ENCODE peak calls at places on chromosomes 7 and 10, in nine cellular contexts. I, J, T, M, H, S, Y, W and X are unnamed samples.

GRCh38 chr7:152424348-152425108 is 11.3 kb downstream of the KMT2C start:
- DNase-seq in M (no peak), H (no peak), J (peak; percentile 52), W (no peak), Y (no peak), I (peak; percentile 67), S (no peak), T (peak; percentile 24), X (no peak)

GRCh38 chr7:121605297-121605640 is 209.2 kb upstream of the FAM3C start:
- DNase-seq in I (peak; percentile 57), Y (peak; percentile 7), S (no peak), H (no peak), T (no peak), M (no peak), W (no peak), J (no peak), X (no peak)

GRCh38 chr7:17546206-17546998 is 247.9 kb downstream of the AHR start:
- DNase-seq in H (no peak), J (peak; percentile 36), I (peak; percentile 59), W (no peak), S (no peak), M (no peak), Y (no peak), T (peak; percentile 35), X (no peak)

GRCh38 chr7:36317276-36317675 is 72.4 kb upstream of the ANLN start:
- DNase-seq in J (no peak), W (no peak), S (no peak), H (no peak), I (no peak), M (no peak), Y (no peak), T (no peak), X (no peak)

GRCh38 chr7:133023370-133024075 is 58.4 kb downstream of the CHCHD3 start:
- DNase-seq in S (no peak), T (no peak), J (no peak), M (peak; percentile 76), Y (no peak), W (no peak), I (no peak), H (no peak), X (no peak)

GRCh38 chr7:112381311-112382091 is 68.8 kb upstream of the IFRD1 start:
- DNase-seq in T (no peak), W (no peak), Y (no peak), S (no peak), J (no peak), H (no peak), I (no peak), M (no peak), X (no peak)

GRCh38 chr7:41824284-41824683 is 121.4 kb upstream of the INHBA start:
- DNase-seq in M (no peak), Y (no peak), H (no peak), I (peak; percentile 48), S (no peak), J (peak; percentile 29), W (no peak), T (peak; percentile 45), X (no peak)

GRCh38 chr10:124329368-124329767 is 89.4 kb downstream of the OAT start:
- DNase-seq in J (no peak), H (no peak), I (no peak), W (no peak), S (no peak), M (no peak), T (no peak), Y (no peak), X (no peak)

GRCh38 chr10:92387289-92387940 is 96.4 kb downstream of the MARCHF5 start:
- DNase-seq in H (no peak), I (peak; percentile 58), J (peak; percentile 43), T (peak; percentile 69), W (peak; percentile 16), M (no peak), S (peak; percentile 85), Y (peak; percentile 85), X (peak; percentile 37)

GRCh38 chr7:143882020-143882610 is 19.9 kb downstream of the TCAF1 start:
- DNase-seq in S (peak; percentile 82), H (peak; percentile 80), W (peak; percentile 58), J (peak; percentile 31), T (peak; percentile 52), M (peak; percentile 64), Y (no peak), I (no peak), X (peak; percentile 44)

GRCh38 chr10:118504044-118504944 is 91.2 kb downstream of the PRLHR start:
- DNase-seq in J (peak; percentile 85), M (no peak), Y (peak; percentile 16), H (no peak), T (peak; percentile 86), I (peak; percentile 98), S (no peak), W (no peak), X (no peak)

GRCh38 chr10:36716291-36716690 is 409.1 kb upstream of the ANKRD30A start:
- DNase-seq in W (no peak), Y (no peak), M (no peak), J (no peak), S (no peak), I (no peak), T (no peak), H (no peak), X (no peak)

GRCh38 chr7:10205690-10206089 is 768.0 kb upstream of the PHF14 start:
- DNase-seq in H (no peak), M (no peak), Y (no peak), W (no peak), I (no peak), S (no peak), J (no peak), T (no peak), X (no peak)

GRCh38 chr7:105195891-105196290 is 181.9 kb downstream of the KMT2E start:
- DNase-seq in I (no peak), J (no peak), T (no peak), H (no peak), Y (no peak), W (no peak), M (no peak), S (no peak), X (no peak)

GRCh38 chr7:2650451-2650850 is 18.7 kb downstream of the TTYH3 start:
- DNase-seq in J (no peak), S (no peak), W (no peak), Y (no peak), I (no peak), T (no peak), M (no peak), H (no peak), X (no peak)

GRCh38 chr7:15922002-15922401 is 235.5 kb upstream of the MEOX2 start:
- DNase-seq in Y (no peak), J (no peak), S (no peak), H (no peak), I (no peak), W (no peak), M (no peak), T (no peak), X (no peak)

GRCh38 chr10:42768581-42769152 is 13.9 kb upstream of the BMS1 start:
- DNase-seq in Y (no peak), J (no peak), S (no peak), T (no peak), W (no peak), I (no peak), M (no peak), H (no peak), X (no peak)

GRCh38 chr10:5434017-5434753 is 21.8 kb downstream of the NET1 start:
- DNase-seq in W (no peak), S (no peak), T (peak; percentile 56), Y (peak; percentile 66), M (no peak), I (peak; percentile 66), H (no peak), J (peak; percentile 66), X (no peak)

GRCh38 chr7:140719711-140720110 is 23.2 kb downstream of the NDUFB2 start:
- DNase-seq in H (no peak), J (no peak), T (no peak), W (no peak), Y (no peak), S (no peak), M (no peak), I (no peak), X (no peak)

GRCh38 chr7:120856621-120857352 is 1.2 kb downstream of the TSPAN12 start:
- DNase-seq in J (no peak), W (peak; percentile 30), Y (peak; percentile 74), I (peak; percentile 16), H (peak; percentile 78), T (peak; percentile 25), M (no peak), S (peak; percentile 84), X (peak; percentile 59)

GRCh38 chr7:43292384-43292783 is 179.9 kb downstream of the HECW1 start:
- DNase-seq in I (no peak), H (no peak), M (no peak), W (no peak), Y (no peak), S (no peak), T (no peak), J (no peak), X (no peak)

GRCh38 chr7:121485457-121486243 is 89.5 kb upstream of the FAM3C start:
- DNase-seq in J (peak; percentile 14), W (no peak), Y (no peak), T (peak; percentile 9), I (peak; percentile 23), S (no peak), M (no peak), H (no peak), X (no peak)

GRCh38 chr10:132095403-132096113 is 29.8 kb downstream of the JAKMIP3 start:
- DNase-seq in H (peak; percentile 24), M (no peak), J (no peak), I (no peak), S (no peak), W (no peak), T (no peak), Y (no peak), X (no peak)

GRCh38 chr10:99528867-99529285 is 3.9 kb upstream of the NKX2-3 start:
- DNase-seq in Y (no peak), I (no peak), W (no peak), J (no peak), M (no peak), H (no peak), T (no peak), S (no peak), X (no peak)

GRCh38 chr10:5910323-5911100 is 20.5 kb downstream of the FBH1 start:
- DNase-seq in W (no peak), M (no peak), S (no peak), Y (no peak), I (no peak), T (no peak), H (no peak), J (no peak), X (no peak)

GRCh38 chr10:58028597-58029366 is 238.9 kb downstream of the IPMK start:
- DNase-seq in T (peak; percentile 86), W (no peak), S (no peak), M (no peak), J (peak; percentile 88), I (peak; percentile 25), H (no peak), Y (no peak), X (no peak)